ENCODE peak calls at places on chromosomes 2 and 18, in seven cellular contexts. K, T, J, I, P, V and X are unnamed samples.

GRCh38 chr2:46814160-46814559 is 101.4 kb downstream of the MCFD2 start:
- ATAC-seq in K (peak; percentile 45), T (peak; percentile 72), J (no peak), I (no peak), P (no peak), V (peak; percentile 68), X (peak; percentile 27)

GRCh38 chr2:47344890-47345583 is 57.9 kb upstream of the MSH2 start:
- ATAC-seq in K (peak; percentile 60), T (peak; percentile 97), J (peak; percentile 97), I (peak; percentile 99), P (peak; percentile 48), V (peak; percentile 97), X (peak; percentile 87)

GRCh38 chr2:143730155-143730949 is 601.1 kb downstream of the ARHGAP15 start:
- ATAC-seq in K (no peak), T (peak; percentile 62), J (no peak), I (peak; percentile 77), P (peak; percentile 84), V (peak; percentile 42), X (no peak)

GRCh38 chr2:39787950-39788349 is 8.9 kb upstream of the THUMPD2 start:
- ATAC-seq in K (no peak), T (no peak), J (no peak), I (no peak), P (peak; percentile 66), V (no peak), X (no peak)

GRCh38 chr18:23556145-23556780 is 30.0 kb downstream of the NPC1 start:
- ATAC-seq in K (no peak), T (no peak), J (no peak), I (no peak), P (no peak), V (no peak), X (no peak)

GRCh38 chr2:64262816-64263215 is 118.6 kb upstream of the PELI1 start:
- ATAC-seq in K (no peak), T (no peak), J (no peak), I (no peak), P (peak; percentile 30), V (no peak), X (no peak)

GRCh38 chr2:168536925-168537466 is 80.9 kb downstream of the CERS6 start:
- ATAC-seq in K (no peak), T (no peak), J (no peak), I (no peak), P (peak; percentile 81), V (no peak), X (no peak)

GRCh38 chr2:149094217-149095015 is 55.9 kb downstream of the LYPD6B start:
- ATAC-seq in K (no peak), T (no peak), J (no peak), I (no peak), P (no peak), V (no peak), X (no peak)

GRCh38 chr2:111975053-111975552 is 76.7 kb downstream of the MERTK start:
- ATAC-seq in K (no peak), T (peak; percentile 78), J (no peak), I (peak; percentile 97), P (peak; percentile 99), V (no peak), X (peak; percentile 65)

GRCh38 chr2:239391286-239392071 is 9.3 kb downstream of the HDAC4 start:
- ATAC-seq in K (no peak), T (no peak), J (no peak), I (no peak), P (no peak), V (no peak), X (no peak)

GRCh38 chr2:24471662-24472061 is 19.4 kb upstream of the NCOA1 start:
- ATAC-seq in K (no peak), T (no peak), J (no peak), I (peak; percentile 85), P (no peak), V (no peak), X (no peak)

GRCh38 chr2:143482761-143483160 is 353.5 kb downstream of the ARHGAP15 start:
- ATAC-seq in K (no peak), T (no peak), J (no peak), I (no peak), P (no peak), V (no peak), X (no peak)

GRCh38 chr2:125516496-125517109 is 1139.4 kb upstream of the GYPC start:
- ATAC-seq in K (no peak), T (peak; percentile 44), J (no peak), I (no peak), P (no peak), V (peak; percentile 42), X (no peak)

GRCh38 chr2:234146087-234146826 is 95.8 kb downstream of the SPP2 start:
- ATAC-seq in K (no peak), T (peak; percentile 52), J (no peak), I (peak; percentile 46), P (peak; percentile 97), V (no peak), X (no peak)

GRCh38 chr2:234145057-234145456 is 94.6 kb downstream of the SPP2 start:
- ATAC-seq in K (no peak), T (no peak), J (no peak), I (no peak), P (no peak), V (no peak), X (no peak)

GRCh38 chr2:234145511-234145910 is 95.0 kb downstream of the SPP2 start:
- ATAC-seq in K (no peak), T (no peak), J (no peak), I (no peak), P (no peak), V (no peak), X (no peak)

GRCh38 chr2:234142530-234142929 is 92.0 kb downstream of the SPP2 start:
- ATAC-seq in K (no peak), T (peak; percentile 64), J (no peak), I (peak; percentile 40), P (no peak), V (peak; percentile 65), X (no peak)

GRCh38 chr2:234147335-234147861 is 96.9 kb downstream of the SPP2 start:
- ATAC-seq in K (no peak), T (no peak), J (no peak), I (no peak), P (no peak), V (no peak), X (no peak)
- H3K4me3 ChIP-seq in K (no peak overlapping the region), T (no peak overlapping the region), J (no peak overlapping the region), I (no peak overlapping the region), P (no peak overlapping the region), V (no peak overlapping the region), X (no peak overlapping the region)

DNA sequence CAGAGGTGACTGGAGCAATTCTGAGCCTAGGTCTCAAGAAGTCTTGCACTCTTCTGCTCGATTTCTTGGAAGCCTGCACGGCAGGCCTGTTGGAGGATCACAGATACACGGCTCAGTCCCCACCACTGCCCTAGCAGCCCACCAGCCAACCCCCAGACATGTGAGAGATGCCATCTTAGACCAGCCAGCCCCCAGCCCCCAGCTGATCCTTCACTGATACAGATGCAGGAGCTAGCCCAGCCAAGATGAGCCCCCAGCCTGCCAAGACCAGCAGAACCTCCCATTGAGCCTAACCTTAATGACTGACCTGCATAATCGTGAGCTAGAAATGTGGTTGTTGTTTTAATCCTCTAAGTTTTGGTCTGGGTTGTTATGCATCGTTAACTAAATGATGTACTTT is 47.5 kb downstream of the INHBB start:
- ATAC-seq in K (no peak), T (no peak), J (no peak), I (no peak), P (no peak), V (no peak), X (no peak)
- TF ChIP-seq CTCF in K (no peak), T (no peak), J (no peak), I (no peak), P (no peak), V (no peak), X (no peak)

GRCh38 chr2:99140860-99141109 is 722 bp upstream of the C2orf15 start:
- ATAC-seq in K (peak; percentile 50), T (peak; percentile 57), J (peak; percentile 52), I (peak; percentile 81), P (peak; percentile 45), V (peak; percentile 71), X (peak; percentile 72)
- H3K27ac ChIP-seq in K (peak overlapping the region; percentile 46), T (peak overlapping the region; percentile 86), J (peak overlapping the region; percentile 94), I (peak overlapping the region; percentile 89), P (peak overlapping the region; percentile 52), V (peak overlapping the region; percentile 79), X (no peak overlapping the region)

GRCh38 chr2:241035818-241036396 is 37.5 kb downstream of the SNED1 start:
- ATAC-seq in K (peak; percentile 19), T (no peak), J (peak; percentile 13), I (no peak), P (peak; percentile 35), V (peak; percentile 51), X (no peak)
- H3K4me3 ChIP-seq in K (peak overlapping the region; percentile 22), T (peak overlapping the region; percentile 34), J (peak overlapping the region; percentile 3), I (no peak overlapping the region), P (peak overlapping the region; percentile 14), V (peak overlapping the region; percentile 46), X (peak overlapping the region; percentile 3)

GRCh38 chr2:105782123-105782522 is 37.4 kb downstream of the NCK2 start:
- ATAC-seq in K (no peak), T (no peak), J (no peak), I (no peak), P (no peak), V (no peak), X (no peak)
- TF ChIP-seq CTCF in K (no peak), T (no peak), J (no peak), I (no peak), P (no peak), V (no peak), X (no peak)

GRCh38 chr18:72140007-72140406 is 404.1 kb downstream of the CBLN2 start:
- ATAC-seq in K (no peak), T (no peak), J (no peak), I (no peak), P (no peak), V (no peak), X (no peak)
- H3K27ac ChIP-seq in K (no peak overlapping the region), T (no peak overlapping the region), J (no peak overlapping the region), I (no peak overlapping the region), P (no peak overlapping the region), V (no peak overlapping the region), X (no peak overlapping the region)